ENCODE peak calls at places on chromosomes 3 and 15, in eight cellular contexts. E is Right ventricle myocardium superior; Q is DMS79 treated with DMSO at 0.1 percent for 48 hours; Z is CD4-positive, alpha-beta T cell; O is M059J; A is left lung; T is activated CD4-positive, CD25-positive, alpha-beta regulatory T cell treated with anti-CD3 and anti-CD28 coated beads, Interleukin-2, amount 50 U/mL, for 72 hours; G is frontal cortex. P is an unnamed sample.

GRCh38 chr3:178785961-178786360 is 249.7 kb downstream of the KCNMB2 start:
- DNase-seq in E (no peak), Q (no peak), Z (no peak), O (peak; percentile 54), A (no peak), T (no peak), G (no peak), P (no peak)

GRCh38 chr3:10867384-10867783 is 51.4 kb downstream of the SLC6A11 start:
- DNase-seq in E (no peak), Q (no peak), Z (no peak), O (peak; percentile 12), A (no peak), T (no peak), G (no peak), P (peak; percentile 43)

GRCh38 chr15:99556010-99556409 is 9.8 kb upstream of the MEF2A start:
- DNase-seq in E (no peak), Q (no peak), Z (no peak), O (no peak), A (no peak), T (no peak), G (no peak), P (no peak)

GRCh38 chr3:194536883-194537637 is 50.3 kb upstream of the ATP13A3 start:
- DNase-seq in E (peak; percentile 53), Q (peak; percentile 89), Z (no peak), O (peak; percentile 86), A (no peak), T (no peak), G (no peak), P (no peak)

GRCh38 chr3:149967067-149967685 is 3.5 kb downstream of the PFN2 start:
- DNase-seq in E (no peak), Q (peak; percentile 76), Z (no peak), O (peak; percentile 73), A (no peak), T (no peak), G (peak; percentile 10), P (peak; percentile 27)

GRCh38 chr3:49602877-49603411 is 48.7 kb downstream of the BSN start:
- DNase-seq in E (no peak), Q (no peak), Z (peak; percentile 39), O (peak; percentile 53), A (no peak), T (peak; percentile 41), G (no peak), P (no peak)

GRCh38 chr3:13110678-13111116 is 37.5 kb upstream of the IQSEC1 start:
- DNase-seq in E (no peak), Q (peak; percentile 21), Z (peak; percentile 31), O (peak; percentile 65), A (peak; percentile 35), T (no peak), G (no peak), P (no peak)

GRCh38 chr15:70829366-70830166 is 24.4 kb downstream of the LARP6 start:
- DNase-seq in E (no peak), Q (no peak), Z (no peak), O (no peak), A (no peak), T (no peak), G (no peak), P (no peak)

GRCh38 chr3:190865828-190866227 is 3.3 kb upstream of the GMNC start:
- DNase-seq in E (no peak), Q (no peak), Z (no peak), O (peak; percentile 27), A (no peak), T (no peak), G (no peak), P (no peak)

GRCh38 chr3:194114123-194114522 is 21.8 kb upstream of the HES1 start:
- DNase-seq in E (no peak), Q (no peak), Z (no peak), O (no peak), A (peak; percentile 10), T (no peak), G (no peak), P (no peak)

GRCh38 chr3:28502555-28502954 is 153.9 kb upstream of the AZI2 start:
- DNase-seq in E (no peak), Q (no peak), Z (no peak), O (no peak), A (no peak), T (no peak), G (no peak), P (no peak)

GRCh38 chr3:160735801-160736200 is 20.2 kb upstream of the PPM1L start:
- DNase-seq in E (no peak), Q (peak; percentile 62), Z (no peak), O (no peak), A (no peak), T (no peak), G (no peak), P (no peak)

GRCh38 chr15:68596691-68597090 is 17.9 kb downstream of the CORO2B start:
- DNase-seq in E (no peak), Q (no peak), Z (no peak), O (no peak), A (no peak), T (no peak), G (no peak), P (no peak)

GRCh38 chr3:20772869-20773268 is 586.9 kb upstream of the SGO1 start:
- DNase-seq in E (no peak), Q (no peak), Z (no peak), O (no peak), A (no peak), T (no peak), G (no peak), P (no peak)

GRCh38 chr3:195106418-195106906 is 164.5 kb downstream of the XXYLT1 start:
- DNase-seq in E (peak; percentile 84), Q (peak; percentile 26), Z (peak; percentile 36), O (peak; percentile 55), A (peak; percentile 60), T (peak; percentile 79), G (peak; percentile 85), P (peak; percentile 89)

GRCh38 chr3:16836505-16837237 is 48.1 kb upstream of the PLCL2 start:
- DNase-seq in E (no peak), Q (no peak), Z (no peak), O (peak; percentile 31), A (no peak), T (no peak), G (no peak), P (no peak)

GRCh38 chr15:78479650-78480049 is 27.7 kb upstream of the HYKK start:
- DNase-seq in E (no peak), Q (no peak), Z (no peak), O (no peak), A (no peak), T (no peak), G (no peak), P (no peak)

GRCh38 chr3:149512073-149512782 is 37.7 kb downstream of the TM4SF4 start:
- DNase-seq in E (peak; percentile 59), Q (peak; percentile 35), Z (no peak), O (peak; percentile 74), A (peak; percentile 59), T (no peak), G (peak; percentile 53), P (peak; percentile 68)

GRCh38 chr3:111768571-111769100 is 90.4 kb upstream of the PHLDB2 start:
- DNase-seq in E (no peak), Q (no peak), Z (no peak), O (peak; percentile 97), A (no peak), T (no peak), G (no peak), P (peak; percentile 26)

GRCh38 chr3:107045791-107046190 is 331.4 kb upstream of the CCDC54 start:
- DNase-seq in E (no peak), Q (no peak), Z (no peak), O (no peak), A (no peak), T (no peak), G (no peak), P (no peak)

GRCh38 chr15:90585863-90586262 is 56.1 kb downstream of the CRTC3 start:
- DNase-seq in E (no peak), Q (no peak), Z (no peak), O (peak; percentile 12), A (no peak), T (no peak), G (no peak), P (no peak)

GRCh38 chr3:100984257-100984772 is 8.9 kb downstream of the ABI3BP start:
- DNase-seq in E (no peak), Q (no peak), Z (no peak), O (no peak), A (no peak), T (no peak), G (no peak), P (no peak)